ENCODE peak calls at places on chromosome 12, in nine cellular contexts. One of them, this sample, is unnamed.

GRCh38 chr12:22238211-22238610 is 96.3 kb downstream of the ST8SIA1 start:
- DNase-seq in foreskin keratinocyte: no peak
- DNase-seq in neural crest cell: no peak
- DNase-seq in cardiac muscle cell: no peak
- DNase-seq in breast epithelium: no peak
- DNase-seq in AG09309: no peak
- DNase-seq in AG04450: no peak
- DNase-seq in ovary: no peak
- DNase-seq in CD8-positive, alpha-beta T cell: no peak
- DNase-seq in this sample: no peak

GRCh38 chr12:26334621-26335124 is 139.3 kb downstream of the SSPN start:
- DNase-seq in CD8-positive, alpha-beta T cell: no peak
- DNase-seq in AG09309: no peak
- DNase-seq in breast epithelium: no peak
- DNase-seq in cardiac muscle cell: no peak
- DNase-seq in AG04450: no peak
- DNase-seq in ovary: no peak
- DNase-seq in neural crest cell: no peak
- DNase-seq in foreskin keratinocyte: no peak
- DNase-seq in this sample: no peak

GRCh38 chr12:39451977-39452376 is 9.1 kb upstream of the KIF21A start:
- DNase-seq in CD8-positive, alpha-beta T cell: no peak
- DNase-seq in AG09309: no peak
- DNase-seq in breast epithelium: no peak
- DNase-seq in foreskin keratinocyte: no peak
- DNase-seq in ovary: no peak
- DNase-seq in cardiac muscle cell: no peak
- DNase-seq in neural crest cell: no peak
- DNase-seq in AG04450: no peak
- DNase-seq in this sample: no peak

GRCh38 chr12:69196302-69197288 is 42.8 kb upstream of the CPSF6 start:
- DNase-seq in breast epithelium: no peak
- DNase-seq in AG04450: no peak
- DNase-seq in foreskin keratinocyte: no peak
- DNase-seq in cardiac muscle cell: no peak
- DNase-seq in ovary: no peak
- DNase-seq in neural crest cell: no peak
- DNase-seq in AG09309: no peak
- DNase-seq in CD8-positive, alpha-beta T cell: no peak
- DNase-seq in this sample: no peak

GRCh38 chr12:5027436-5027835 is 16.2 kb upstream of the KCNA5 start:
- DNase-seq in CD8-positive, alpha-beta T cell: no peak
- DNase-seq in AG04450: no peak
- DNase-seq in cardiac muscle cell: no peak
- DNase-seq in foreskin keratinocyte: no peak
- DNase-seq in neural crest cell: no peak
- DNase-seq in breast epithelium: no peak
- DNase-seq in ovary: no peak
- DNase-seq in AG09309: no peak
- DNase-seq in this sample: no peak

GRCh38 chr12:93773122-93773871 is 96.1 kb downstream of the CRADD start:
- DNase-seq in neural crest cell: no peak
- DNase-seq in breast epithelium: no peak
- DNase-seq in ovary: no peak
- DNase-seq in foreskin keratinocyte: no peak
- DNase-seq in AG09309: no peak
- DNase-seq in cardiac muscle cell: peak
- DNase-seq in AG04450: no peak
- DNase-seq in CD8-positive, alpha-beta T cell: no peak
- DNase-seq in this sample: no peak

GRCh38 chr12:29023436-29024076 is 125.5 kb upstream of the FAR2 start:
- DNase-seq in ovary: no peak
- DNase-seq in AG09309: no peak
- DNase-seq in foreskin keratinocyte: no peak
- DNase-seq in cardiac muscle cell: no peak
- DNase-seq in CD8-positive, alpha-beta T cell: no peak
- DNase-seq in breast epithelium: no peak
- DNase-seq in AG04450: no peak
- DNase-seq in neural crest cell: no peak
- DNase-seq in this sample: no peak

GRCh38 chr12:76688627-76689026 is 75.3 kb upstream of the ZDHHC17 start:
- DNase-seq in foreskin keratinocyte: no peak
- DNase-seq in CD8-positive, alpha-beta T cell: no peak
- DNase-seq in AG09309: no peak
- DNase-seq in breast epithelium: no peak
- DNase-seq in ovary: no peak
- DNase-seq in neural crest cell: no peak
- DNase-seq in cardiac muscle cell: no peak
- DNase-seq in AG04450: no peak
- DNase-seq in this sample: no peak

GRCh38 chr12:2689879-2690278 is 104.9 kb upstream of the FKBP4 start:
- DNase-seq in foreskin keratinocyte: no peak
- DNase-seq in cardiac muscle cell: no peak
- DNase-seq in neural crest cell: no peak
- DNase-seq in AG09309: no peak
- DNase-seq in AG04450: no peak
- DNase-seq in CD8-positive, alpha-beta T cell: no peak
- DNase-seq in ovary: no peak
- DNase-seq in breast epithelium: peak
- DNase-seq in this sample: no peak

GRCh38 chr12:94207467-94208432 is 59.4 kb downstream of the PLXNC1 start:
- DNase-seq in ovary: no peak
- DNase-seq in breast epithelium: no peak
- DNase-seq in AG04450: no peak
- DNase-seq in AG09309: no peak
- DNase-seq in cardiac muscle cell: peak
- DNase-seq in foreskin keratinocyte: no peak
- DNase-seq in neural crest cell: no peak
- DNase-seq in CD8-positive, alpha-beta T cell: no peak
- DNase-seq in this sample: no peak

GRCh38 chr12:45014396-45014795 is 36.5 kb downstream of the DBX2 start:
- DNase-seq in CD8-positive, alpha-beta T cell: no peak
- DNase-seq in AG04450: no peak
- DNase-seq in cardiac muscle cell: no peak
- DNase-seq in foreskin keratinocyte: no peak
- DNase-seq in AG09309: no peak
- DNase-seq in ovary: no peak
- DNase-seq in neural crest cell: no peak
- DNase-seq in breast epithelium: no peak
- DNase-seq in this sample: no peak

GRCh38 chr12:117052386-117053049 is 46.7 kb downstream of the TESC start:
- DNase-seq in ovary: no peak
- DNase-seq in AG04450: no peak
- DNase-seq in neural crest cell: no peak
- DNase-seq in foreskin keratinocyte: no peak
- DNase-seq in AG09309: no peak
- DNase-seq in breast epithelium: no peak
- DNase-seq in CD8-positive, alpha-beta T cell: no peak
- DNase-seq in cardiac muscle cell: no peak
- DNase-seq in this sample: no peak

GRCh38 chr12:27548301-27549199 is 24.5 kb downstream of the PPFIBP1 start:
- DNase-seq in AG04450: no peak
- DNase-seq in foreskin keratinocyte: no peak
- DNase-seq in CD8-positive, alpha-beta T cell: no peak
- DNase-seq in AG09309: no peak
- DNase-seq in cardiac muscle cell: no peak
- DNase-seq in neural crest cell: no peak
- DNase-seq in ovary: no peak
- DNase-seq in breast epithelium: no peak
- DNase-seq in this sample: no peak

GRCh38 chr12:51393676-51394545 is 2.7 kb upstream of the GALNT6 start:
- DNase-seq in ovary: no peak
- DNase-seq in AG09309: peak
- DNase-seq in cardiac muscle cell: peak
- DNase-seq in foreskin keratinocyte: peak
- DNase-seq in AG04450: peak
- DNase-seq in neural crest cell: no peak
- DNase-seq in breast epithelium: no peak
- DNase-seq in CD8-positive, alpha-beta T cell: peak
- DNase-seq in this sample: no peak

GRCh38 chr12:12507121-12507520 is 55.5 kb downstream of the DUSP16 start:
- DNase-seq in AG09309: no peak
- DNase-seq in breast epithelium: no peak
- DNase-seq in foreskin keratinocyte: no peak
- DNase-seq in AG04450: no peak
- DNase-seq in neural crest cell: no peak
- DNase-seq in ovary: no peak
- DNase-seq in cardiac muscle cell: no peak
- DNase-seq in CD8-positive, alpha-beta T cell: no peak
- DNase-seq in this sample: no peak

GRCh38 chr12:124347805-124348658 is 53.1 kb downstream of the RFLNA start:
- DNase-seq in foreskin keratinocyte: no peak
- DNase-seq in cardiac muscle cell: no peak
- DNase-seq in breast epithelium: no peak
- DNase-seq in neural crest cell: peak
- DNase-seq in AG09309: no peak
- DNase-seq in ovary: no peak
- DNase-seq in AG04450: no peak
- DNase-seq in CD8-positive, alpha-beta T cell: no peak
- DNase-seq in this sample: peak
- TF ChIP-seq CTCF in foreskin keratinocyte: peak
- TF ChIP-seq CTCF in cardiac muscle cell: peak
- TF ChIP-seq CTCF in breast epithelium: peak
- TF ChIP-seq CTCF in neural crest cell: peak
- TF ChIP-seq CTCF in AG09309: peak
- TF ChIP-seq CTCF in ovary: peak
- TF ChIP-seq CTCF in AG04450: peak
- TF ChIP-seq CTCF in CD8-positive, alpha-beta T cell: peak
- TF ChIP-seq CTCF in this sample: peak

GRCh38 chr12:41663487-41664258 is 475.6 kb downstream of the PDZRN4 start:
- DNase-seq in neural crest cell: no peak
- DNase-seq in foreskin keratinocyte: no peak
- DNase-seq in breast epithelium: no peak
- DNase-seq in cardiac muscle cell: peak
- DNase-seq in AG04450: no peak
- DNase-seq in CD8-positive, alpha-beta T cell: no peak
- DNase-seq in ovary: no peak
- DNase-seq in AG09309: no peak
- DNase-seq in this sample: no peak
- TF ChIP-seq CTCF in neural crest cell: peak
- TF ChIP-seq CTCF in foreskin keratinocyte: peak
- TF ChIP-seq CTCF in breast epithelium: peak
- TF ChIP-seq CTCF in cardiac muscle cell: no peak
- TF ChIP-seq CTCF in AG04450: peak
- TF ChIP-seq CTCF in CD8-positive, alpha-beta T cell: no peak
- TF ChIP-seq CTCF in ovary: no peak
- TF ChIP-seq CTCF in AG09309: no peak
- TF ChIP-seq CTCF in this sample: peak

DNA sequence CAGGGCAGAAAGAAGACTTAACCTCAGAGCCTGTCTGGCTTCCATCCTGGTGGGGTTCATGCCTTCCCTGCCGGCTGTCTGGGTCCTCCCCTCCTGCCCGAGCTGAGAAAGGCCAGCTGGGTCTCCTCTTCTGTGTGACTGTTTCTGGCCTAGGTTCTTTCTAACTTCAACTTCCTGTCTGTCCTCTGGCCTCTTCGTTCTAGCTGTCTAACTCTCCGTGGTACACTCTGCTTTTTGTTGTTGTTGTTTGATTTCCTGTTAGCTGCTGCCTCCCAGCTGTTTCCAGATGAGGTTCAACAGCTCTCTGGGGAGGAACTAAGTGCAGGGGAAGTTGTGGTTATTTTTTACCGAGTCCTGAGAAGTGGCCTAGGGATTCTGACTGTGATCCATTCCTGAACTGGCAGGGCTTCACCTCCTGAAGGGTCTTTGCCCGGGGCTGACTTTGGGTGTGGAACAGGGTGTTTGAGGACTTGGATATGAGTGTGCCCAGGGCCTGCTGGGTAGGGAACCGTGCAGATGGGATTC is 3.2 kb downstream of the MLXIP start:
- DNase-seq in breast epithelium: no peak
- DNase-seq in AG04450: no peak
- DNase-seq in foreskin keratinocyte: no peak
- DNase-seq in CD8-positive, alpha-beta T cell: no peak
- DNase-seq in neural crest cell: no peak
- DNase-seq in AG09309: no peak
- DNase-seq in cardiac muscle cell: peak
- DNase-seq in ovary: peak
- DNase-seq in this sample: no peak
- TF ChIP-seq CTCF in breast epithelium: no peak
- TF ChIP-seq CTCF in AG04450: no peak
- TF ChIP-seq CTCF in foreskin keratinocyte: peak
- TF ChIP-seq CTCF in CD8-positive, alpha-beta T cell: no peak
- TF ChIP-seq CTCF in neural crest cell: no peak
- TF ChIP-seq CTCF in AG09309: no peak
- TF ChIP-seq CTCF in cardiac muscle cell: no peak
- TF ChIP-seq CTCF in ovary: no peak
- TF ChIP-seq CTCF in this sample: no peak

GRCh38 chr12:103626498-103626897 is 39.4 kb downstream of the STAB2 start:
- DNase-seq in AG04450: no peak
- DNase-seq in CD8-positive, alpha-beta T cell: no peak
- DNase-seq in ovary: no peak
- DNase-seq in breast epithelium: no peak
- DNase-seq in cardiac muscle cell: peak
- DNase-seq in AG09309: peak
- DNase-seq in foreskin keratinocyte: peak
- DNase-seq in neural crest cell: no peak
- DNase-seq in this sample: no peak
- TF ChIP-seq CTCF in AG04450: peak
- TF ChIP-seq CTCF in CD8-positive, alpha-beta T cell: no peak
- TF ChIP-seq CTCF in ovary: no peak
- TF ChIP-seq CTCF in breast epithelium: peak
- TF ChIP-seq CTCF in cardiac muscle cell: no peak
- TF ChIP-seq CTCF in AG09309: peak
- TF ChIP-seq CTCF in foreskin keratinocyte: peak
- TF ChIP-seq CTCF in neural crest cell: peak
- TF ChIP-seq CTCF in this sample: no peak

GRCh38 chr12:60689137-60689536 is 1093.3 kb downstream of the SLC16A7 start:
- DNase-seq in CD8-positive, alpha-beta T cell: no peak
- DNase-seq in cardiac muscle cell: no peak
- DNase-seq in AG04450: no peak
- DNase-seq in neural crest cell: no peak
- DNase-seq in foreskin keratinocyte: no peak
- DNase-seq in ovary: no peak
- DNase-seq in AG09309: no peak
- DNase-seq in breast epithelium: no peak
- DNase-seq in this sample: no peak
- TF ChIP-seq CTCF in CD8-positive, alpha-beta T cell: no peak
- TF ChIP-seq CTCF in cardiac muscle cell: no peak
- TF ChIP-seq CTCF in AG04450: no peak
- TF ChIP-seq CTCF in neural crest cell: no peak
- TF ChIP-seq CTCF in foreskin keratinocyte: no peak
- TF ChIP-seq CTCF in ovary: no peak
- TF ChIP-seq CTCF in AG09309: no peak
- TF ChIP-seq CTCF in breast epithelium: no peak
- TF ChIP-seq CTCF in this sample: no peak

GRCh38 chr12:119156401-119156800 is 22.3 kb upstream of the HSPB8 start:
- DNase-seq in neural crest cell: no peak
- DNase-seq in breast epithelium: no peak
- DNase-seq in AG09309: no peak
- DNase-seq in AG04450: no peak
- DNase-seq in foreskin keratinocyte: no peak
- DNase-seq in ovary: no peak
- DNase-seq in cardiac muscle cell: peak
- DNase-seq in CD8-positive, alpha-beta T cell: no peak
- DNase-seq in this sample: peak
- TF ChIP-seq CTCF in neural crest cell: no peak
- TF ChIP-seq CTCF in breast epithelium: no peak
- TF ChIP-seq CTCF in AG09309: no peak
- TF ChIP-seq CTCF in AG04450: peak
- TF ChIP-seq CTCF in foreskin keratinocyte: no peak
- TF ChIP-seq CTCF in ovary: no peak
- TF ChIP-seq CTCF in cardiac muscle cell: peak
- TF ChIP-seq CTCF in CD8-positive, alpha-beta T cell: no peak
- TF ChIP-seq CTCF in this sample: peak